ENCODE peak calls at places on chromosomes 6 and 20, in nine cellular contexts. C is GM23338, F is prostate gland, P is HCT116, Q is stomach, O is Panc1, D is HepG2, K is endothelial cell of umbilical vein, X is suprapubic skin. Z is an unnamed sample.

GRCh38 chr6:148231572-148231971 is 111.1 kb upstream of the SASH1 start:
- DNase-seq in F (no peak), C (no peak), K (no peak), P (no peak), D (no peak), X (no peak), O (no peak), Q (no peak), Z (no peak)

GRCh38 chr6:105561501-105561900 is 158.6 kb upstream of the PREP start:
- DNase-seq in D (no peak), K (no peak), Q (no peak), P (no peak), C (no peak), F (no peak), X (no peak), O (no peak), Z (no peak)

GRCh38 chr6:139376054-139376355 is 1.6 kb upstream of the CITED2 start:
- DNase-seq in D (no peak), O (no peak), F (no peak), K (no peak), Q (no peak), X (no peak), P (no peak), C (no peak), Z (no peak)

GRCh38 chr6:128432394-128432793 is 88.0 kb downstream of the PTPRK start:
- DNase-seq in F (no peak), K (peak; percentile 39), C (no peak), X (no peak), Q (no peak), P (no peak), O (no peak), D (no peak), Z (no peak)

GRCh38 chr6:99611148-99611547 is 4.5 kb downstream of the PRDM13 start:
- DNase-seq in F (no peak), O (no peak), K (no peak), Q (no peak), C (peak; percentile 37), P (no peak), X (no peak), D (no peak), Z (no peak)

GRCh38 chr20:36542019-36542488 is 735 bp downstream of the MYL9 start:
- DNase-seq in P (peak; percentile 33), C (peak; percentile 78), F (no peak), Q (no peak), O (no peak), K (peak; percentile 26), D (peak; percentile 46), X (no peak), Z (no peak)

GRCh38 chr6:149897855-149898744 is at the start of gene RAET1E:
- DNase-seq in F (no peak), D (no peak), O (no peak), X (peak; percentile 62), K (no peak), C (peak; percentile 30), Q (no peak), P (no peak), Z (no peak)

GRCh38 chr6:151663559-151663958 is 143.9 kb upstream of the ESR1 start:
- DNase-seq in Q (no peak), D (no peak), X (no peak), P (no peak), O (no peak), F (no peak), K (no peak), C (no peak), Z (no peak)

GRCh38 chr6:9040718-9041117 is 605.4 kb upstream of the SLC35B3 start:
- DNase-seq in O (no peak), C (no peak), X (no peak), F (no peak), P (no peak), D (no peak), Q (no peak), K (no peak), Z (no peak)

GRCh38 chr6:45737331-45738056 is 278.2 kb downstream of the CLIC5 start:
- DNase-seq in O (no peak), P (no peak), C (no peak), K (no peak), F (no peak), Q (no peak), D (no peak), X (no peak), Z (no peak)

GRCh38 chr6:75116946-75117345 is 88.9 kb downstream of the COL12A1 start:
- DNase-seq in O (no peak), Q (no peak), P (no peak), C (no peak), D (no peak), K (no peak), X (no peak), F (no peak), Z (no peak)

GRCh38 chr20:41334452-41335421 is 5.9 kb upstream of the LPIN3 start:
- DNase-seq in X (peak; percentile 44), Q (no peak), O (no peak), D (no peak), F (no peak), K (peak; percentile 56), C (no peak), P (no peak), Z (peak; percentile 40)

GRCh38 chr6:12538881-12539357 is 177.6 kb upstream of the PHACTR1 start:
- DNase-seq in F (no peak), D (peak; percentile 79), C (no peak), O (no peak), K (peak; percentile 89), X (no peak), P (no peak), Q (peak; percentile 65), Z (no peak)

GRCh38 chr6:137155830-137156229 is 17.6 kb downstream of the IL22RA2 start:
- DNase-seq in D (no peak), K (no peak), C (no peak), F (no peak), P (no peak), X (no peak), Q (no peak), O (no peak), Z (no peak)
- TF ChIP-seq POLR2AphosphoS5 in D (no peak), K (no peak), C (no peak), F (no peak), P (no peak), X (no peak), Q (no peak), O (no peak), Z (no peak)

GRCh38 chr6:142846883-142847287 is 98.1 kb downstream of the HIVEP2 start:
- DNase-seq in O (peak; percentile 73), D (peak; percentile 75), K (peak; percentile 91), Q (no peak), F (no peak), C (no peak), P (no peak), X (no peak), Z (no peak)
- H3K27ac ChIP-seq in O (peak overlapping the region; percentile 91), D (peak overlapping the region; percentile 91), K (peak overlapping the region; percentile 76), Q (peak overlapping the region; percentile 85), F (peak overlapping the region; percentile 77), C (peak overlapping the region; percentile 5), P (no peak overlapping the region), X (peak overlapping the region; percentile 86), Z (peak overlapping the region; percentile 82)

DNA sequence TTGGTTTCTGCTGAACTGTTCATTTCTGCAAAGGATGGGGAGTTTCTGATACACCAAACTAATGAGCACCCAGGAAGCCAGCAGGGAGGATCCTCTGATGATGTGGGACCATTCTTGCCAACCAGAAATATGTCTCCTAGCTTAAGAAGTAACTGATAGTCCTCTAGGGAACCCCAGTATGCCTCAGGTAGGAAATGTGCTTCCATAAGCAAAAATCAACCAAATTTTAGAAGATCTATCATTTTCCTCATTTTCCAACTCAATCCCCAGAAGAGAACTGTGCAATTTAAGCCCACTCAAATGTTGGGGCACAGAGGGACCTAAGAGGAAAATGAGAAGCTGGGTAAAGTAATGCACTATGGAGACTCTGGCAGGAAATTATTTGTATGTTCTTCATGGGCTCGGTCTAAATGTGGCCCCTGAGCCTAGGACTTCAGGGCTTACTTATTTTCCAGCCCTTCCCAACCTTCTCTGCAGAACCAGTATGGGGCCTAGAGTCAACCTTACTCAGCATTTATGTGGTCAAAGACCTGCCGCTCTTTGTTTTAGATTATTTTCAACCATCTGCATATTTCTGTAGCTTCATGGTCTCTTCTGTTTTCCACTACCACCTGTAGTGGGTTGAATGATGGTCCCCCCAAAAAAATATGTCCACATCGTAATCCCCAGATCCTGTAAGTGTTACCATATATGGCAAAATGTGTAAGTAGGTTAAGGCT is 359.8 kb upstream of the CDH4 start:
- DNase-seq in D (no peak), O (no peak), F (no peak), P (no peak), K (no peak), X (no peak), Q (no peak), C (no peak), Z (no peak)
- TF ChIP-seq CTCF in D (no peak), O (no peak), F (no peak), P (no peak), K (no peak), X (no peak), Q (no peak), C (no peak), Z (no peak)

DNA sequence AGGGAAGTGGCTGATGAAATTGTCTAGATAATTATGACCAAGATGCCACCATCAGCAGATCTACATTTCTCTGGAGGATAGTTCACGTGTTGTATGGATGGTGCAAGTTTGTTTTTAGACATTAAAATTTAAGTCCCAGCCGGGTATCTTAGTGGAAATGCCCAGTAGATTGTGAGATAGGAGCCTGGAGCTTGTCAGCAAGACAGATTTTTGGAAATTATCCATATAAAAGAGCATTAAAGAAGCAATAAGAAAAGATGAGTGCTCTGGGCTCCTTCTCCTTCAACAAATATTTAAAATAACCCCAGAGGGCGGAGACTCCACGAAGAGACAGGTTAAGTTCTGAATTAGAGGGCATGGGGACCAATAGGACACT is 47.6 kb upstream of the SMLR1 start:
- DNase-seq in Q (no peak), P (no peak), X (no peak), C (no peak), O (no peak), D (no peak), K (no peak), F (no peak), Z (no peak)
- TF ChIP-seq POLR2AphosphoS5 in Q (no peak), P (no peak), X (no peak), C (no peak), O (no peak), D (no peak), K (no peak), F (no peak), Z (no peak)

GRCh38 chr6:166618251-166618650 is 8.8 kb downstream of the RPS6KA2 start:
- DNase-seq in Q (no peak), P (no peak), D (no peak), X (no peak), O (no peak), C (no peak), F (no peak), K (no peak), Z (no peak)

GRCh38 chr6:166620478-166621113 is 6.5 kb downstream of the RPS6KA2 start:
- DNase-seq in Q (no peak), P (no peak), F (no peak), K (no peak), X (no peak), O (no peak), C (no peak), D (no peak), Z (no peak)

GRCh38 chr6:166618866-166619761 is 7.9 kb downstream of the RPS6KA2 start:
- DNase-seq in D (no peak), K (no peak), F (no peak), O (no peak), C (no peak), Q (no peak), P (no peak), X (no peak), Z (no peak)

GRCh38 chr6:166621114-166621540 is 5.9 kb downstream of the RPS6KA2 start:
- DNase-seq in F (no peak), Q (peak; percentile 62), K (no peak), P (no peak), D (no peak), O (no peak), X (no peak), C (peak; percentile 86), Z (no peak)

GRCh38 chr6:166619912-166620311 is 7.1 kb downstream of the RPS6KA2 start:
- DNase-seq in D (no peak), P (no peak), F (peak; percentile 51), X (no peak), C (no peak), K (peak; percentile 54), O (no peak), Q (peak; percentile 38), Z (no peak)
- H3K27ac ChIP-seq in D (no peak overlapping the region), P (no peak overlapping the region), F (peak overlapping the region; percentile 35), X (peak overlapping the region; percentile 5), C (no peak overlapping the region), K (no peak overlapping the region), O (no peak overlapping the region), Q (peak overlapping the region; percentile 76), Z (peak overlapping the region; percentile 74)

Z was measured in breast epithelium.